ENCODE peak calls at places on chromosome 9, in seven cellular contexts. One of them, this sample, is unnamed.

GRCh38 chr9:130347931-130348330 is 82.4 kb downstream of the HMCN2 start:
- DNase-seq in GM23338: peak
- DNase-seq in fibroblast of villous mesenchyme: no peak
- DNase-seq in heart left ventricle: no peak
- DNase-seq in RWPE1: no peak
- DNase-seq in WERI-Rb-1: peak
- DNase-seq in fibroblast of lung: no peak
- DNase-seq in this sample: no peak

GRCh38 chr9:126615251-126615790 is 1.6 kb downstream of the LMX1B start:
- DNase-seq in fibroblast of lung: peak
- DNase-seq in fibroblast of villous mesenchyme: no peak
- DNase-seq in heart left ventricle: peak
- DNase-seq in WERI-Rb-1: no peak
- DNase-seq in RWPE1: no peak
- DNase-seq in GM23338: peak
- DNase-seq in this sample: peak

GRCh38 chr9:98846879-98847278 is 39.4 kb downstream of the GALNT12 start:
- DNase-seq in WERI-Rb-1: no peak
- DNase-seq in fibroblast of lung: no peak
- DNase-seq in RWPE1: no peak
- DNase-seq in heart left ventricle: no peak
- DNase-seq in GM23338: no peak
- DNase-seq in fibroblast of villous mesenchyme: no peak
- DNase-seq in this sample: no peak

GRCh38 chr9:19989213-19989612 is 200.4 kb upstream of the SLC24A2 start:
- DNase-seq in fibroblast of villous mesenchyme: no peak
- DNase-seq in WERI-Rb-1: no peak
- DNase-seq in RWPE1: no peak
- DNase-seq in fibroblast of lung: no peak
- DNase-seq in heart left ventricle: no peak
- DNase-seq in GM23338: no peak
- DNase-seq in this sample: no peak

GRCh38 chr9:114098660-114099522 is at the start of gene KIF12:
- DNase-seq in GM23338: peak
- DNase-seq in heart left ventricle: no peak
- DNase-seq in WERI-Rb-1: peak
- DNase-seq in RWPE1: peak
- DNase-seq in fibroblast of lung: no peak
- DNase-seq in fibroblast of villous mesenchyme: no peak
- DNase-seq in this sample: peak

GRCh38 chr9:21964925-21965385 is 29.2 kb downstream of the CDKN2A start:
- DNase-seq in RWPE1: no peak
- DNase-seq in fibroblast of villous mesenchyme: peak
- DNase-seq in fibroblast of lung: peak
- DNase-seq in heart left ventricle: no peak
- DNase-seq in GM23338: peak
- DNase-seq in WERI-Rb-1: no peak
- DNase-seq in this sample: no peak

GRCh38 chr9:80197661-80198060 is 625.9 kb downstream of the TLE4 start:
- DNase-seq in fibroblast of villous mesenchyme: no peak
- DNase-seq in GM23338: no peak
- DNase-seq in WERI-Rb-1: no peak
- DNase-seq in heart left ventricle: no peak
- DNase-seq in fibroblast of lung: peak
- DNase-seq in RWPE1: no peak
- DNase-seq in this sample: no peak

GRCh38 chr9:133089271-133089671 is 27.5 kb downstream of the CEL start:
- DNase-seq in fibroblast of villous mesenchyme: no peak
- DNase-seq in heart left ventricle: no peak
- DNase-seq in RWPE1: no peak
- DNase-seq in WERI-Rb-1: peak
- DNase-seq in GM23338: peak
- DNase-seq in fibroblast of lung: no peak
- DNase-seq in this sample: no peak

GRCh38 chr9:97907632-97908031 is 14.7 kb downstream of the TRMO start:
- DNase-seq in RWPE1: no peak
- DNase-seq in heart left ventricle: no peak
- DNase-seq in fibroblast of villous mesenchyme: no peak
- DNase-seq in fibroblast of lung: no peak
- DNase-seq in WERI-Rb-1: no peak
- DNase-seq in GM23338: no peak
- DNase-seq in this sample: no peak

GRCh38 chr9:72353455-72354116 is 11.4 kb downstream of the ZFAND5 start:
- DNase-seq in fibroblast of villous mesenchyme: no peak
- DNase-seq in RWPE1: no peak
- DNase-seq in heart left ventricle: no peak
- DNase-seq in WERI-Rb-1: no peak
- DNase-seq in fibroblast of lung: no peak
- DNase-seq in GM23338: no peak
- DNase-seq in this sample: no peak

GRCh38 chr9:129832957-129833356 is 2.1 kb downstream of the C9orf78 start:
- DNase-seq in GM23338: no peak
- DNase-seq in WERI-Rb-1: no peak
- DNase-seq in heart left ventricle: no peak
- DNase-seq in RWPE1: no peak
- DNase-seq in fibroblast of lung: no peak
- DNase-seq in fibroblast of villous mesenchyme: no peak
- DNase-seq in this sample: no peak

GRCh38 chr9:124754289-124754688 is 16.8 kb downstream of the NR6A1 start:
- DNase-seq in fibroblast of lung: peak
- DNase-seq in RWPE1: peak
- DNase-seq in GM23338: no peak
- DNase-seq in heart left ventricle: no peak
- DNase-seq in WERI-Rb-1: no peak
- DNase-seq in fibroblast of villous mesenchyme: peak
- DNase-seq in this sample: no peak

GRCh38 chr9:133702798-133703570 is 35.2 kb downstream of the SARDH start:
- DNase-seq in fibroblast of lung: no peak
- DNase-seq in fibroblast of villous mesenchyme: no peak
- DNase-seq in WERI-Rb-1: no peak
- DNase-seq in heart left ventricle: no peak
- DNase-seq in RWPE1: no peak
- DNase-seq in GM23338: peak
- DNase-seq in this sample: peak

GRCh38 chr9:112377087-112377486 is 2.8 kb upstream of the HSDL2 start:
- DNase-seq in WERI-Rb-1: no peak
- DNase-seq in GM23338: no peak
- DNase-seq in fibroblast of lung: no peak
- DNase-seq in RWPE1: no peak
- DNase-seq in heart left ventricle: no peak
- DNase-seq in fibroblast of villous mesenchyme: peak
- DNase-seq in this sample: no peak

GRCh38 chr9:128987800-128988199 is 40.3 kb downstream of the NUP188 start:
- DNase-seq in heart left ventricle: no peak
- DNase-seq in WERI-Rb-1: no peak
- DNase-seq in fibroblast of villous mesenchyme: peak
- DNase-seq in RWPE1: no peak
- DNase-seq in GM23338: no peak
- DNase-seq in fibroblast of lung: peak
- DNase-seq in this sample: no peak

GRCh38 chr9:127519301-127520166 is 68.2 kb downstream of the LRSAM1 start:
- DNase-seq in fibroblast of lung: peak
- DNase-seq in WERI-Rb-1: no peak
- DNase-seq in heart left ventricle: peak
- DNase-seq in GM23338: no peak
- DNase-seq in RWPE1: peak
- DNase-seq in fibroblast of villous mesenchyme: peak
- DNase-seq in this sample: no peak

GRCh38 chr9:98080346-98080745 is 23.8 kb downstream of the NANS start:
- DNase-seq in GM23338: no peak
- DNase-seq in RWPE1: no peak
- DNase-seq in fibroblast of villous mesenchyme: peak
- DNase-seq in heart left ventricle: no peak
- DNase-seq in WERI-Rb-1: no peak
- DNase-seq in fibroblast of lung: peak
- DNase-seq in this sample: no peak

GRCh38 chr9:550267-550790 is 291.2 kb upstream of the DMRT1 start:
- DNase-seq in GM23338: no peak
- DNase-seq in fibroblast of lung: no peak
- DNase-seq in fibroblast of villous mesenchyme: no peak
- DNase-seq in RWPE1: no peak
- DNase-seq in heart left ventricle: no peak
- DNase-seq in WERI-Rb-1: no peak
- DNase-seq in this sample: no peak

GRCh38 chr9:97705354-97705950 is 8.3 kb upstream of the XPA start:
- DNase-seq in RWPE1: no peak
- DNase-seq in WERI-Rb-1: no peak
- DNase-seq in GM23338: no peak
- DNase-seq in fibroblast of villous mesenchyme: peak
- DNase-seq in heart left ventricle: no peak
- DNase-seq in fibroblast of lung: peak
- DNase-seq in this sample: no peak

GRCh38 chr9:33416996-33417395 is 14.6 kb upstream of the AQP7 start:
- DNase-seq in fibroblast of villous mesenchyme: no peak
- DNase-seq in fibroblast of lung: no peak
- DNase-seq in RWPE1: no peak
- DNase-seq in WERI-Rb-1: no peak
- DNase-seq in heart left ventricle: no peak
- DNase-seq in GM23338: no peak
- DNase-seq in this sample: no peak

GRCh38 chr9:7489018-7489417 is 310.6 kb downstream of the DMAC1 start:
- DNase-seq in fibroblast of lung: peak
- DNase-seq in GM23338: no peak
- DNase-seq in heart left ventricle: peak
- DNase-seq in RWPE1: no peak
- DNase-seq in WERI-Rb-1: no peak
- DNase-seq in fibroblast of villous mesenchyme: no peak
- DNase-seq in this sample: no peak

GRCh38 chr9:104783588-104783987 is 19.7 kb downstream of the NIPSNAP3B start:
- DNase-seq in fibroblast of lung: no peak
- DNase-seq in RWPE1: no peak
- DNase-seq in WERI-Rb-1: no peak
- DNase-seq in fibroblast of villous mesenchyme: no peak
- DNase-seq in heart left ventricle: no peak
- DNase-seq in GM23338: no peak
- DNase-seq in this sample: no peak

GRCh38 chr9:78239506-78239905 is 3.6 kb downstream of the CEP78 start:
- DNase-seq in heart left ventricle: no peak
- DNase-seq in RWPE1: peak
- DNase-seq in WERI-Rb-1: peak
- DNase-seq in fibroblast of villous mesenchyme: no peak
- DNase-seq in fibroblast of lung: no peak
- DNase-seq in GM23338: peak
- DNase-seq in this sample: no peak
- TF ChIP-seq CTCF in heart left ventricle: no peak
- TF ChIP-seq CTCF in RWPE1: peak
- TF ChIP-seq CTCF in WERI-Rb-1: peak
- TF ChIP-seq CTCF in fibroblast of villous mesenchyme: peak
- TF ChIP-seq CTCF in fibroblast of lung: no peak
- TF ChIP-seq CTCF in GM23338: peak
- TF ChIP-seq CTCF in this sample: no peak

GRCh38 chr9:23825700-23826099 is 340 bp downstream of the ELAVL2 start:
- DNase-seq in WERI-Rb-1: no peak
- DNase-seq in GM23338: no peak
- DNase-seq in RWPE1: no peak
- DNase-seq in fibroblast of lung: peak
- DNase-seq in heart left ventricle: no peak
- DNase-seq in fibroblast of villous mesenchyme: no peak
- DNase-seq in this sample: no peak

GRCh38 chr9:23830949-23831730 is 5.1 kb upstream of the ELAVL2 start:
- DNase-seq in GM23338: peak
- DNase-seq in fibroblast of villous mesenchyme: no peak
- DNase-seq in RWPE1: no peak
- DNase-seq in WERI-Rb-1: peak
- DNase-seq in heart left ventricle: no peak
- DNase-seq in fibroblast of lung: no peak
- DNase-seq in this sample: peak

GRCh38 chr9:23829580-23830458 is 3.8 kb upstream of the ELAVL2 start:
- DNase-seq in WERI-Rb-1: no peak
- DNase-seq in GM23338: peak
- DNase-seq in fibroblast of villous mesenchyme: peak
- DNase-seq in fibroblast of lung: no peak
- DNase-seq in RWPE1: no peak
- DNase-seq in heart left ventricle: no peak
- DNase-seq in this sample: no peak

GRCh38 chr9:23826120-23826629 is at the start of gene ELAVL2:
- DNase-seq in GM23338: peak
- DNase-seq in RWPE1: peak
- DNase-seq in WERI-Rb-1: peak
- DNase-seq in fibroblast of villous mesenchyme: peak
- DNase-seq in fibroblast of lung: peak
- DNase-seq in heart left ventricle: peak
- DNase-seq in this sample: peak

GRCh38 chr9:23830459-23830805 is 4.4 kb upstream of the ELAVL2 start:
- DNase-seq in fibroblast of lung: no peak
- DNase-seq in RWPE1: no peak
- DNase-seq in GM23338: no peak
- DNase-seq in fibroblast of villous mesenchyme: no peak
- DNase-seq in WERI-Rb-1: no peak
- DNase-seq in heart left ventricle: no peak
- DNase-seq in this sample: no peak
- TF ChIP-seq CTCF in fibroblast of lung: no peak
- TF ChIP-seq CTCF in RWPE1: no peak
- TF ChIP-seq CTCF in GM23338: no peak
- TF ChIP-seq CTCF in fibroblast of villous mesenchyme: no peak
- TF ChIP-seq CTCF in WERI-Rb-1: no peak
- TF ChIP-seq CTCF in heart left ventricle: no peak
- TF ChIP-seq CTCF in this sample: no peak

DNA sequence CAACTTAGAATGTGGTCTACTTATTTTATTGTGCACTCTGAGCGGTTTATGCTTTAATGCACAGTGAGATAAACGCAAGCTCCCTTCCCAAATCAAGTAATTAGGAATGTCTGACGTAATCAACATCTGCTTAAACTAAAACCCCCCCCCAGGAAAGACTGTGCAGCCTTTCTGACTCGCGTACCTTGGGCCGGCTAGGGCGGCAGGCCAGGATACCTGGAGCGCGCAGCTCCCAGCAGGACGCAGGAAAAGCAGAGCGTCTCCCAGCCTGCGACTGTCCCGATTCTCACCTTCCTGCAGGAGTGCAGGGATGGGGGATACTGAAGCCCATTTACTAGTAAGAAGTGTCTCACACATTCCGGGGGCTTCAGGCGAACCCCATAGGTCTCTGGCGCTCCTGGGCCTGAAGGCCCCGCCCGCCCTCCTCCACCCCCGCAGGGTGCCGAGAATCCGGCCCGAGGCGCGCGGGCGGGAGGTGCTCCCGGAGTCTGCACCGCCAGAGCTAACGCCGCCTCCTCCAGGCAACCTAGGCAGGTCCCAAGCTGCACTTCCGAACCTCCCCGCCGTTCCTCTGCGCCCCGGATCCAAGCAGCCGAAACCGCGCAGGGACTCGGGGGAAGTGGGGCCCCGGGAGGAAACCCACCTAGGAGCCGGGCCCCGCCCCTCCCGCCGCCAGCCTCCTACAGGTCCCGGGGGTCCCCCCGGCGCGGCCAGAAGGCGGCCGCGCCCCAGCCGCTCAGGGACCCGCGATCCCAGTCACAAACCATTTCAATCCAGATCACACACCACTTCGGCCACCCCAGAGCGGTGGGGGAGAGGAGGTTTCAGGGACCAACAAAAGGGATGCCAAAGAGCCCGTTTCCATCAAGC is 1.4 kb downstream of the ROR2 start:
- DNase-seq in WERI-Rb-1: peak
- DNase-seq in RWPE1: peak
- DNase-seq in fibroblast of lung: peak
- DNase-seq in fibroblast of villous mesenchyme: peak
- DNase-seq in GM23338: peak
- DNase-seq in heart left ventricle: peak
- DNase-seq in this sample: peak
- TF ChIP-seq CTCF in WERI-Rb-1: no peak
- TF ChIP-seq CTCF in RWPE1: peak
- TF ChIP-seq CTCF in fibroblast of lung: peak
- TF ChIP-seq CTCF in fibroblast of villous mesenchyme: peak
- TF ChIP-seq CTCF in GM23338: no peak
- TF ChIP-seq CTCF in heart left ventricle: no peak
- TF ChIP-seq CTCF in this sample: peak

GRCh38 chr9:109409998-109410397 is 88.1 kb downstream of the PTPN3 start:
- DNase-seq in fibroblast of lung: no peak
- DNase-seq in heart left ventricle: no peak
- DNase-seq in fibroblast of villous mesenchyme: no peak
- DNase-seq in WERI-Rb-1: peak
- DNase-seq in GM23338: peak
- DNase-seq in RWPE1: no peak
- DNase-seq in this sample: peak
- TF ChIP-seq CTCF in fibroblast of lung: no peak
- TF ChIP-seq CTCF in heart left ventricle: no peak
- TF ChIP-seq CTCF in fibroblast of villous mesenchyme: no peak
- TF ChIP-seq CTCF in WERI-Rb-1: peak
- TF ChIP-seq CTCF in GM23338: peak
- TF ChIP-seq CTCF in RWPE1: peak
- TF ChIP-seq CTCF in this sample: peak

This sample was measured in glutamatergic neuron.